ENCODE peak calls at places on chromosomes 16 and 17, in four cellular contexts. One of them, this sample, is unnamed.

GRCh38 chr17:5608696-5609095 is 24.4 kb upstream of the NLRP1 start:
- DNase-seq in esophagus muscularis mucosa: no peak
- DNase-seq in Peyer's patch: no peak
- DNase-seq in HepG2: no peak
- DNase-seq in this sample: no peak

GRCh38 chr17:1492249-1493206 is at the start of gene MYO1C:
- DNase-seq in esophagus muscularis mucosa: no peak
- DNase-seq in Peyer's patch: no peak
- DNase-seq in HepG2: no peak
- DNase-seq in this sample: no peak

GRCh38 chr16:31130336-31130812 is 5.2 kb downstream of the PRSS8 start:
- DNase-seq in esophagus muscularis mucosa: no peak
- DNase-seq in Peyer's patch: no peak
- DNase-seq in HepG2: no peak
- DNase-seq in this sample: no peak

GRCh38 chr17:8420041-8420934 is 15.4 kb upstream of the NDEL1 start:
- DNase-seq in esophagus muscularis mucosa: no peak
- DNase-seq in Peyer's patch: peak
- DNase-seq in HepG2: peak
- DNase-seq in this sample: peak

GRCh38 chr16:85172465-85173071 is 60.3 kb upstream of the CIBAR2 start:
- DNase-seq in esophagus muscularis mucosa: no peak
- DNase-seq in Peyer's patch: no peak
- DNase-seq in HepG2: peak
- DNase-seq in this sample: peak

GRCh38 chr17:74569392-74570003 is 2.2 kb upstream of the CD300H start:
- DNase-seq in esophagus muscularis mucosa: no peak
- DNase-seq in Peyer's patch: no peak
- DNase-seq in HepG2: no peak
- DNase-seq in this sample: no peak

GRCh38 chr16:66399930-66400329 is 27.2 kb upstream of the BEAN1 start:
- DNase-seq in esophagus muscularis mucosa: no peak
- DNase-seq in Peyer's patch: no peak
- DNase-seq in HepG2: no peak
- DNase-seq in this sample: no peak

GRCh38 chr16:2156025-2156848 is 655 bp downstream of the TRAF7 start:
- DNase-seq in esophagus muscularis mucosa: no peak
- DNase-seq in Peyer's patch: peak
- DNase-seq in HepG2: peak
- DNase-seq in this sample: no peak

GRCh38 chr16:50489187-50489586 is 59.0 kb upstream of the NKD1 start:
- DNase-seq in esophagus muscularis mucosa: no peak
- DNase-seq in Peyer's patch: no peak
- DNase-seq in HepG2: no peak
- DNase-seq in this sample: no peak

GRCh38 chr16:85057212-85057889 is 29.8 kb downstream of the KIAA0513 start:
- DNase-seq in esophagus muscularis mucosa: no peak
- DNase-seq in Peyer's patch: peak
- DNase-seq in HepG2: peak
- DNase-seq in this sample: no peak

GRCh38 chr16:66116163-66116792 is 250.2 kb upstream of the CDH5 start:
- DNase-seq in esophagus muscularis mucosa: no peak
- DNase-seq in Peyer's patch: no peak
- DNase-seq in HepG2: no peak
- DNase-seq in this sample: no peak

GRCh38 chr17:7293821-7294613 is 422 bp downstream of the YBX2 start:
- DNase-seq in esophagus muscularis mucosa: no peak
- DNase-seq in Peyer's patch: no peak
- DNase-seq in HepG2: peak
- DNase-seq in this sample: no peak

GRCh38 chr17:41907185-41907556 is 11.6 kb downstream of the ACLY start:
- DNase-seq in esophagus muscularis mucosa: no peak
- DNase-seq in Peyer's patch: no peak
- DNase-seq in HepG2: no peak
- DNase-seq in this sample: no peak

GRCh38 chr17:7029659-7030058 is 6.2 kb upstream of the SLC16A13 start:
- DNase-seq in esophagus muscularis mucosa: no peak
- DNase-seq in Peyer's patch: peak
- DNase-seq in HepG2: no peak
- DNase-seq in this sample: no peak

GRCh38 chr17:66494023-66494803 is 191.8 kb downstream of the PRKCA start:
- DNase-seq in esophagus muscularis mucosa: no peak
- DNase-seq in Peyer's patch: no peak
- DNase-seq in HepG2: no peak
- DNase-seq in this sample: no peak

GRCh38 chr17:83152745-83153611 is 73.6 kb downstream of the METRNL start:
- DNase-seq in esophagus muscularis mucosa: peak
- DNase-seq in Peyer's patch: peak
- DNase-seq in HepG2: no peak
- DNase-seq in this sample: no peak

GRCh38 chr17:28684963-28685362 is 23.0 kb downstream of the SUPT6H start:
- DNase-seq in esophagus muscularis mucosa: no peak
- DNase-seq in Peyer's patch: no peak
- DNase-seq in HepG2: peak
- DNase-seq in this sample: no peak

GRCh38 chr17:42387221-42387657 is 1.0 kb downstream of the STAT3 start:
- DNase-seq in esophagus muscularis mucosa: no peak
- DNase-seq in Peyer's patch: no peak
- DNase-seq in HepG2: peak
- DNase-seq in this sample: no peak

GRCh38 chr17:45016823-45017222 is 34.6 kb downstream of the DCAKD start:
- DNase-seq in esophagus muscularis mucosa: no peak
- DNase-seq in Peyer's patch: no peak
- DNase-seq in HepG2: peak
- DNase-seq in this sample: no peak

GRCh38 chr17:18026408-18026776 is 12.6 kb downstream of the ATPAF2 start:
- DNase-seq in esophagus muscularis mucosa: no peak
- DNase-seq in Peyer's patch: no peak
- DNase-seq in HepG2: no peak
- DNase-seq in this sample: peak

GRCh38 chr17:1147664-1148063 is 32.1 kb downstream of the ABR start:
- DNase-seq in esophagus muscularis mucosa: no peak
- DNase-seq in Peyer's patch: no peak
- DNase-seq in HepG2: peak
- DNase-seq in this sample: no peak

GRCh38 chr16:57133911-57134310 is 41.5 kb downstream of the CPNE2 start:
- DNase-seq in esophagus muscularis mucosa: no peak
- DNase-seq in Peyer's patch: no peak
- DNase-seq in HepG2: no peak
- DNase-seq in this sample: no peak

GRCh38 chr16:57360321-57360935 is 1.8 kb downstream of the CCL22 start:
- DNase-seq in esophagus muscularis mucosa: no peak
- DNase-seq in Peyer's patch: no peak
- DNase-seq in HepG2: no peak
- DNase-seq in this sample: no peak

GRCh38 chr17:63474174-63474913 is 2.5 kb upstream of the ACE start:
- DNase-seq in esophagus muscularis mucosa: no peak
- DNase-seq in Peyer's patch: no peak
- DNase-seq in HepG2: no peak
- DNase-seq in this sample: no peak

GRCh38 chr17:80035937-80036714 is at the start of gene CCDC40:
- DNase-seq in esophagus muscularis mucosa: peak
- DNase-seq in Peyer's patch: peak
- DNase-seq in HepG2: peak
- DNase-seq in this sample: peak
- TF ChIP-seq POLR2A in esophagus muscularis mucosa: peak
- TF ChIP-seq POLR2A in Peyer's patch: peak
- TF ChIP-seq POLR2A in HepG2: peak
- TF ChIP-seq POLR2A in this sample: peak

DNA sequence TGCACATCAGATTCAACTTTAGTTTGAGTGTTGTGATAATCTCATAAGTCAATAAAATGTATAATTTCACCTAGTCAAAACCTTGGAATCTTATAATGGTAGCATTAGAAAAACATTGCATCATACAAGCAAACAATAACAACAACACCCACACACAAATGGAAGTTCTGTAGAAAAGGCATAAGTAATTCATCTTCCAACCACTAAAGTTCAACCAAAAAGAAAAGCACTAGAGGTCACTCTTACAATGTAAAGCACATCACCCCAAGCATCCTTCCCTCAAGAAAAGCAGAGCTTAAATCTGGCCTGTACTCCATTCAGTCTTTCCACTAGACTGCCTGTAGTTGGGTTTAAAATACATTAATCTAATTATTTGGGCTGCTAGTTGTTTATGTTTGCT is 1.8 kb downstream of the CNTNAP4 start:
- DNase-seq in esophagus muscularis mucosa: no peak
- DNase-seq in Peyer's patch: no peak
- DNase-seq in HepG2: peak
- DNase-seq in this sample: no peak
- TF ChIP-seq CTCF in esophagus muscularis mucosa: no peak
- TF ChIP-seq CTCF in Peyer's patch: no peak
- TF ChIP-seq CTCF in HepG2: peak
- TF ChIP-seq CTCF in this sample: peak

GRCh38 chr17:15409721-15410247 is 57.6 kb downstream of the CDRT4 start:
- DNase-seq in esophagus muscularis mucosa: no peak
- DNase-seq in Peyer's patch: no peak
- DNase-seq in HepG2: no peak
- DNase-seq in this sample: no peak
- TF ChIP-seq POLR2A in esophagus muscularis mucosa: no peak
- TF ChIP-seq POLR2A in Peyer's patch: no peak
- TF ChIP-seq POLR2A in HepG2: no peak
- TF ChIP-seq POLR2A in this sample: no peak

DNA sequence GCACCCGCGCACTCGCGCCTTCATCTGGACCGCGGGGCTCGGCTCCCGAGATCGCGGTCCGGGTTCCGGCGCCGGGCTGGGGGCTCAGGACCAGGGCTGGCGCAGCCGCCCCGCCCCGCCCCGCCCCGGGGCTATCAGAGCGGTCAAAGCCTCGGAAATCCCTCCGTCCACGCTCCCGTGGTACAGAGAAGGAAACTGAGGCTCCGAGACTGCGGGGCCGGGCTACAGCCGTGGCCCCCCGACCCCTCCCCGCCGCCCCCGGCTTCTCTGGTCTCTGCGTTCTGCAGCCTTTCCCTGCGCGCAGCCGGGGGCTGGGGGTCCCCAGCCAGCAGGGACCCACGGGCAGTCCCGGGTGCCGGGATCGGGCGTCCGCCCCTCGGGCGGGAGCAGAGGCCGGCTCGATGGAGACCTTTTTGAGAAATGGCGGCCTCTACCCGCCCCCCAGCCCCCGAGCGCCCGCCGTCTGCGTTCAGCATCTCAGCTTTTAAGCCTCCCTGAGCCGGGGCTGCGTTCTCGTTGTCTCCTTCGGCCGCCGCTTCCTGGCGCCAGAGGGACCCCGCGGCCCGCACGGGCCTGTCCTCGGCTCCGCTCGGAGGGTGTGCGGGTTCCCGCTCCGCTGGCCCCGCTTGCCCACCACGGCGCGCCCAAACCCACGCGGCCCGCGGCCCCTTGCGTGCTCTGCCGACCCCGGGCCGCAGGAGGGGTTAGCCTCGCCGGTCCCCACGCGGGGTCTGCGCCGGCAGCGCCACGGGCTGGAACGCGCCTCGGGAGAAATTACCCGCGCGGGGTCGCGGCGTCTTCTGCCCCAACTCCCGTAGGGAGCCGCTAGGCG is 1.5 kb upstream of the NPTX1 start:
- DNase-seq in esophagus muscularis mucosa: no peak
- DNase-seq in Peyer's patch: no peak
- DNase-seq in HepG2: no peak
- DNase-seq in this sample: no peak
- TF ChIP-seq CTCF in esophagus muscularis mucosa: peak
- TF ChIP-seq CTCF in Peyer's patch: peak
- TF ChIP-seq CTCF in HepG2: peak
- TF ChIP-seq CTCF in this sample: peak

GRCh38 chr16:720990-721764 is at the start of gene ANTKMT:
- DNase-seq in esophagus muscularis mucosa: no peak
- DNase-seq in Peyer's patch: peak
- DNase-seq in HepG2: peak
- DNase-seq in this sample: peak
- TF ChIP-seq POLR2A in esophagus muscularis mucosa: peak
- TF ChIP-seq POLR2A in Peyer's patch: peak
- TF ChIP-seq POLR2A in HepG2: peak
- TF ChIP-seq POLR2A in this sample: peak

GRCh38 chr16:89209522-89210044 is 7.9 kb upstream of the ZNF778 start:
- DNase-seq in esophagus muscularis mucosa: no peak
- DNase-seq in Peyer's patch: no peak
- DNase-seq in HepG2: no peak
- DNase-seq in this sample: no peak
- TF ChIP-seq CTCF in esophagus muscularis mucosa: no peak
- TF ChIP-seq CTCF in Peyer's patch: no peak
- TF ChIP-seq CTCF in HepG2: peak
- TF ChIP-seq CTCF in this sample: no peak

GRCh38 chr16:89437251-89437987 is 52.9 kb downstream of the ANKRD11 start:
- DNase-seq in esophagus muscularis mucosa: no peak
- DNase-seq in Peyer's patch: no peak
- DNase-seq in HepG2: no peak
- DNase-seq in this sample: no peak

GRCh38 chr16:89431616-89432015 is 58.7 kb downstream of the ANKRD11 start:
- DNase-seq in esophagus muscularis mucosa: no peak
- DNase-seq in Peyer's patch: no peak
- DNase-seq in HepG2: no peak
- DNase-seq in this sample: no peak

GRCh38 chr16:89436362-89436761 is 54.0 kb downstream of the ANKRD11 start:
- DNase-seq in esophagus muscularis mucosa: no peak
- DNase-seq in Peyer's patch: no peak
- DNase-seq in HepG2: no peak
- DNase-seq in this sample: no peak

GRCh38 chr16:89435051-89435450 is 55.3 kb downstream of the ANKRD11 start:
- DNase-seq in esophagus muscularis mucosa: no peak
- DNase-seq in Peyer's patch: no peak
- DNase-seq in HepG2: no peak
- DNase-seq in this sample: no peak

GRCh38 chr16:89434490-89434889 is 55.9 kb downstream of the ANKRD11 start:
- DNase-seq in esophagus muscularis mucosa: no peak
- DNase-seq in Peyer's patch: no peak
- DNase-seq in HepG2: no peak
- DNase-seq in this sample: no peak
- TF ChIP-seq POLR2A in esophagus muscularis mucosa: no peak
- TF ChIP-seq POLR2A in Peyer's patch: no peak
- TF ChIP-seq POLR2A in HepG2: no peak
- TF ChIP-seq POLR2A in this sample: no peak

DNA sequence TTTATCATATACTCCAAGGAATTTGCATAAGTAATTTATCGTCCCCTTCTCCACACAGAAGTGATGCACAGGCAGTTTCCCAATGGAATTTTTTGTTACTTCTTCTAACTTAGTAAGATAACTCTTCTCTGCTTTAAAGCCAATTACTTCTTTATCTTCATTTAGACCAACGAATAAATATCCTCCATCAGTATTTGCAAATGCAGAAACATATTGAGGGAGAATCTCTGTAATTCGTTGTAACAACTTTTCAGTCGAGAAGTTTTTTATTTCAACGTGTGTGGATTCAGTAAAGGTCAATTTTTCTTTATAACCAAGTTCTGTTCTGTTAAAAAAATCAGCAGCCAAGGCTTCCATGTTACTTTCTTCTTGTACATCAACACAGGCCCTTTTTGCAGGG is 30.7 kb upstream of the SLFN13 start:
- DNase-seq in esophagus muscularis mucosa: no peak
- DNase-seq in Peyer's patch: no peak
- DNase-seq in HepG2: no peak
- DNase-seq in this sample: no peak
- TF ChIP-seq CTCF in esophagus muscularis mucosa: no peak
- TF ChIP-seq CTCF in Peyer's patch: no peak
- TF ChIP-seq CTCF in HepG2: no peak
- TF ChIP-seq CTCF in this sample: no peak